ENCODE peak calls at places on chromosomes 7 and 10, in seven cellular contexts. One of them, this sample, is unnamed.

GRCh38 chr10:70270952-70271351 is 12.9 kb downstream of the NPFFR1 start:
- DNase-seq in fibroblast of pulmonary artery: no peak
- DNase-seq in GM20000: no peak
- DNase-seq in GM10248: no peak
- DNase-seq in type B pancreatic cell: no peak
- DNase-seq in fibroblast of mammary gland: no peak
- DNase-seq in endodermal cell: no peak
- DNase-seq in this sample: no peak

GRCh38 chr10:96292971-96293909 is 11.0 kb upstream of the DNTT start:
- DNase-seq in endodermal cell: peak
- DNase-seq in type B pancreatic cell: no peak
- DNase-seq in fibroblast of pulmonary artery: peak
- DNase-seq in fibroblast of mammary gland: peak
- DNase-seq in GM20000: peak
- DNase-seq in GM10248: peak
- DNase-seq in this sample: no peak

GRCh38 chr10:83104616-83105015 is 1034.7 kb upstream of the GHITM start:
- DNase-seq in type B pancreatic cell: no peak
- DNase-seq in GM20000: no peak
- DNase-seq in endodermal cell: no peak
- DNase-seq in fibroblast of pulmonary artery: no peak
- DNase-seq in GM10248: no peak
- DNase-seq in fibroblast of mammary gland: no peak
- DNase-seq in this sample: no peak

GRCh38 chr10:22783807-22784206 is 69.4 kb upstream of the PIP4K2A start:
- DNase-seq in GM20000: no peak
- DNase-seq in fibroblast of mammary gland: no peak
- DNase-seq in fibroblast of pulmonary artery: no peak
- DNase-seq in type B pancreatic cell: no peak
- DNase-seq in GM10248: no peak
- DNase-seq in endodermal cell: no peak
- DNase-seq in this sample: no peak

GRCh38 chr10:78578929-78579328 is 489.8 kb upstream of the ZMIZ1 start:
- DNase-seq in GM10248: no peak
- DNase-seq in GM20000: no peak
- DNase-seq in fibroblast of mammary gland: peak
- DNase-seq in type B pancreatic cell: no peak
- DNase-seq in fibroblast of pulmonary artery: peak
- DNase-seq in endodermal cell: no peak
- DNase-seq in this sample: no peak

GRCh38 chr10:13637303-13637856 is 50.6 kb downstream of the PRPF18 start:
- DNase-seq in fibroblast of mammary gland: no peak
- DNase-seq in fibroblast of pulmonary artery: no peak
- DNase-seq in type B pancreatic cell: no peak
- DNase-seq in GM10248: no peak
- DNase-seq in endodermal cell: no peak
- DNase-seq in GM20000: no peak
- DNase-seq in this sample: no peak

GRCh38 chr10:129074939-129075338 is 392.1 kb upstream of the MGMT start:
- DNase-seq in fibroblast of pulmonary artery: no peak
- DNase-seq in type B pancreatic cell: no peak
- DNase-seq in fibroblast of mammary gland: no peak
- DNase-seq in endodermal cell: no peak
- DNase-seq in GM20000: no peak
- DNase-seq in GM10248: no peak
- DNase-seq in this sample: no peak

GRCh38 chr7:81503321-81503720 is 266.5 kb downstream of the HGF start:
- DNase-seq in GM10248: no peak
- DNase-seq in fibroblast of mammary gland: no peak
- DNase-seq in endodermal cell: no peak
- DNase-seq in GM20000: no peak
- DNase-seq in fibroblast of pulmonary artery: no peak
- DNase-seq in type B pancreatic cell: no peak
- DNase-seq in this sample: no peak

GRCh38 chr10:21927601-21928000 is 75.9 kb downstream of the DNAJC1 start:
- DNase-seq in fibroblast of pulmonary artery: peak
- DNase-seq in GM10248: no peak
- DNase-seq in fibroblast of mammary gland: peak
- DNase-seq in type B pancreatic cell: no peak
- DNase-seq in endodermal cell: no peak
- DNase-seq in GM20000: no peak
- DNase-seq in this sample: no peak

GRCh38 chr7:47681241-47681810 is 99.4 kb upstream of the TNS3 start:
- DNase-seq in fibroblast of mammary gland: no peak
- DNase-seq in GM20000: no peak
- DNase-seq in fibroblast of pulmonary artery: no peak
- DNase-seq in type B pancreatic cell: no peak
- DNase-seq in GM10248: no peak
- DNase-seq in endodermal cell: peak
- DNase-seq in this sample: no peak

GRCh38 chr10:124236818-124237217 is 143.4 kb upstream of the CHST15 start:
- DNase-seq in GM10248: no peak
- DNase-seq in endodermal cell: no peak
- DNase-seq in type B pancreatic cell: no peak
- DNase-seq in fibroblast of pulmonary artery: no peak
- DNase-seq in fibroblast of mammary gland: no peak
- DNase-seq in GM20000: no peak
- DNase-seq in this sample: no peak

GRCh38 chr7:143456992-143457793 is 13.9 kb downstream of the TAS2R60 start:
- DNase-seq in endodermal cell: no peak
- DNase-seq in type B pancreatic cell: no peak
- DNase-seq in fibroblast of mammary gland: peak
- DNase-seq in fibroblast of pulmonary artery: peak
- DNase-seq in GM10248: no peak
- DNase-seq in GM20000: no peak
- DNase-seq in this sample: no peak

GRCh38 chr10:132996603-132997343 is 54.4 kb upstream of the CFAP46 start:
- DNase-seq in type B pancreatic cell: no peak
- DNase-seq in endodermal cell: no peak
- DNase-seq in GM20000: no peak
- DNase-seq in fibroblast of pulmonary artery: no peak
- DNase-seq in GM10248: no peak
- DNase-seq in fibroblast of mammary gland: no peak
- DNase-seq in this sample: no peak

GRCh38 chr7:100803398-100804161 is 23.7 kb downstream of the EPHB4 start:
- DNase-seq in GM10248: peak
- DNase-seq in fibroblast of mammary gland: peak
- DNase-seq in fibroblast of pulmonary artery: peak
- DNase-seq in endodermal cell: peak
- DNase-seq in type B pancreatic cell: no peak
- DNase-seq in GM20000: peak
- DNase-seq in this sample: peak

GRCh38 chr7:24970676-24971075 is 9.3 kb downstream of the OSBPL3 start:
- DNase-seq in GM10248: no peak
- DNase-seq in type B pancreatic cell: no peak
- DNase-seq in endodermal cell: no peak
- DNase-seq in fibroblast of pulmonary artery: no peak
- DNase-seq in fibroblast of mammary gland: peak
- DNase-seq in GM20000: no peak
- DNase-seq in this sample: no peak

DNA sequence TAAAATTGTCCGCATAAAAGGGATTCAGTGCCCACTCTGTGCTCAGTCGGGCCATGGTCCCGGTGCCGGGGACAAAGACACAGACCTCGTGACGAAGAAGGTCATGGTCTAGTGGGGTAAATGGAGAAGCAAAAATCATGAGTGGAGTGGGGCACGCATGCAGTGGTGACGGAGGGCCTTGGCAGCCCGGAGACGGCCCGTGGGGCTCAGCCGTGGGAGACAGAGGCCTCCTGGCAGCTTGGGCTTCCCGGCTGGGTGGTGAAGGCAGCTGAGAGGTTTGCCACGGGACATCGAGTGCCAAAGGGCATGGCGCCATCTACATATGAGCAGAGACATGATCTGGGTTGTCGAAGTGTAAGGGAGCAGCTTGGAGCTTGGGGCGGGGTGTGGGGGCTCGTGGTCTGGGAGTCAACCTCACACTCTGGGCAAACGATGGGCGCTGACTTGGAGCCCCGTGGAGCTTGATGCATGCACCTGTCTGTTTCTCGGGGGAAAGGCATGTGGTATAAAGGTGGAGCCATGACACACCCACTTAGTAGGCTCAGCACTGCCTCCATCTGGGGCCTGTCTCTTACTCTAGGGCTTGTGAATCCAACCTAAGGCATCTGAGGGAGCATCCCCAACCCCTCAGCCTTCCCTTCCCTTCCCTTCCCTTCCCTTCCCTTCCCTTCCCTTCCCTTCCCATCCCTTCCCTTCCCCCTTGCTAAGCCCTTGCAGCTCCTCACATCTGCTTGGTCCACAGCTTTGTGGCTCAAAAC is 151.0 kb upstream of the INSYN2A start:
- DNase-seq in GM10248: no peak
- DNase-seq in GM20000: no peak
- DNase-seq in fibroblast of pulmonary artery: no peak
- DNase-seq in fibroblast of mammary gland: no peak
- DNase-seq in endodermal cell: no peak
- DNase-seq in type B pancreatic cell: no peak
- DNase-seq in this sample: no peak
- TF ChIP-seq CTCF in GM10248: no peak
- TF ChIP-seq CTCF in GM20000: no peak
- TF ChIP-seq CTCF in fibroblast of pulmonary artery: no peak
- TF ChIP-seq CTCF in fibroblast of mammary gland: no peak
- TF ChIP-seq CTCF in endodermal cell: no peak
- TF ChIP-seq CTCF in type B pancreatic cell: no peak
- TF ChIP-seq CTCF in this sample: no peak

DNA sequence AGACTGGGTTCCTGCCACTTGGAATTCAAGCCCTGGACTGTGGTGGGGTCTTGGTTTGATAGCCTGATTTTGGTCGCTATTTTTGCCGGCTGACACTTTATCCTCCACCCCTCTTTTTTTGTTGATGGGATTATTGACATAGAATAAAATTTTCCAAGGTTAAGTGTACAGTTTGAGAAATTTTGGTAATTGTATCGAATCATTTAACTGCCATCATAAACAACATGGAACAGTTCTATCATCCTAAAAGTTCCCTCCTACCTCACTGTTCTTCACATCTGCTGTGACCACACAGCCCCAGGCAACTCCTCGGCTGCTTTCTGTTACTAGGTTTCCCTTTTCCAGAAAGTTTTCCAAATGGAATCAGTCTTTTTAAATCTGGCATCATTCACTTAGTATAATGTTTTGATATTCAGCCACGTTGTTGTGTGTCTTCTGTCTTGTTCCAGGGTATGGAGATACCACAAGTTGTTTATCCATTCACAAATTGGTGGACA is 50.6 kb upstream of the STEAP1B start:
- DNase-seq in GM20000: no peak
- DNase-seq in GM10248: no peak
- DNase-seq in type B pancreatic cell: no peak
- DNase-seq in fibroblast of pulmonary artery: no peak
- DNase-seq in fibroblast of mammary gland: no peak
- DNase-seq in endodermal cell: no peak
- DNase-seq in this sample: no peak
- TF ChIP-seq CTCF in GM20000: no peak
- TF ChIP-seq CTCF in GM10248: no peak
- TF ChIP-seq CTCF in type B pancreatic cell: no peak
- TF ChIP-seq CTCF in fibroblast of pulmonary artery: no peak
- TF ChIP-seq CTCF in fibroblast of mammary gland: no peak
- TF ChIP-seq CTCF in endodermal cell: no peak
- TF ChIP-seq CTCF in this sample: no peak

GRCh38 chr7:106312906-106313305 is 28.1 kb upstream of the NAMPT start:
- DNase-seq in endodermal cell: no peak
- DNase-seq in fibroblast of mammary gland: no peak
- DNase-seq in type B pancreatic cell: no peak
- DNase-seq in GM10248: no peak
- DNase-seq in fibroblast of pulmonary artery: no peak
- DNase-seq in GM20000: no peak
- DNase-seq in this sample: no peak

GRCh38 chr7:106306256-106306655 is 21.5 kb upstream of the NAMPT start:
- DNase-seq in GM20000: no peak
- DNase-seq in GM10248: no peak
- DNase-seq in fibroblast of mammary gland: no peak
- DNase-seq in type B pancreatic cell: no peak
- DNase-seq in endodermal cell: no peak
- DNase-seq in fibroblast of pulmonary artery: no peak
- DNase-seq in this sample: no peak

GRCh38 chr7:106305732-106306131 is 20.9 kb upstream of the NAMPT start:
- DNase-seq in GM20000: no peak
- DNase-seq in fibroblast of mammary gland: no peak
- DNase-seq in GM10248: no peak
- DNase-seq in type B pancreatic cell: no peak
- DNase-seq in endodermal cell: no peak
- DNase-seq in fibroblast of pulmonary artery: no peak
- DNase-seq in this sample: no peak

GRCh38 chr7:106312099-106312871 is 27.5 kb upstream of the NAMPT start:
- DNase-seq in fibroblast of mammary gland: no peak
- DNase-seq in GM10248: no peak
- DNase-seq in endodermal cell: no peak
- DNase-seq in GM20000: no peak
- DNase-seq in type B pancreatic cell: no peak
- DNase-seq in fibroblast of pulmonary artery: no peak
- DNase-seq in this sample: no peak

DNA sequence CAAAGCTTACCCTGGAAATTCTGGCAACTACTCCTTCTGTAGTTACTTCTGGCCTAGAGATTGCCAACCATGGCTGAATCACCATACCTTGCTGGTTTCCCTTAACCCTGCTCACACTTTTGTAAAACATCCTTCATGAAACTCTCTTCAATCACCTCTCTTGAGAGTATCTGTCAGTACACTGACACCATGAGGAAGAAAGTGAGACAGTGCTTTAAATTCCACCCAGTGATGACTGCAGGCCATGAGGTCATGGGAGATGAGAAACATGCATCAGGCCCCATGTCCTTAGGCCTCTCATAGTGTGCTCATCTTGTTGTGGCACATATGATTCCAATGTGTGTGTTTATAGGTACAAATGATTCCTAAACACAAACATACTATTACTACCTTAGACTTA is 24.6 kb upstream of the NAMPT start:
- DNase-seq in fibroblast of mammary gland: peak
- DNase-seq in GM20000: no peak
- DNase-seq in fibroblast of pulmonary artery: no peak
- DNase-seq in endodermal cell: no peak
- DNase-seq in type B pancreatic cell: no peak
- DNase-seq in GM10248: no peak
- DNase-seq in this sample: no peak
- TF ChIP-seq CTCF in fibroblast of mammary gland: no peak
- TF ChIP-seq CTCF in GM20000: no peak
- TF ChIP-seq CTCF in fibroblast of pulmonary artery: no peak
- TF ChIP-seq CTCF in endodermal cell: no peak
- TF ChIP-seq CTCF in type B pancreatic cell: no peak
- TF ChIP-seq CTCF in GM10248: no peak
- TF ChIP-seq CTCF in this sample: no peak

DNA sequence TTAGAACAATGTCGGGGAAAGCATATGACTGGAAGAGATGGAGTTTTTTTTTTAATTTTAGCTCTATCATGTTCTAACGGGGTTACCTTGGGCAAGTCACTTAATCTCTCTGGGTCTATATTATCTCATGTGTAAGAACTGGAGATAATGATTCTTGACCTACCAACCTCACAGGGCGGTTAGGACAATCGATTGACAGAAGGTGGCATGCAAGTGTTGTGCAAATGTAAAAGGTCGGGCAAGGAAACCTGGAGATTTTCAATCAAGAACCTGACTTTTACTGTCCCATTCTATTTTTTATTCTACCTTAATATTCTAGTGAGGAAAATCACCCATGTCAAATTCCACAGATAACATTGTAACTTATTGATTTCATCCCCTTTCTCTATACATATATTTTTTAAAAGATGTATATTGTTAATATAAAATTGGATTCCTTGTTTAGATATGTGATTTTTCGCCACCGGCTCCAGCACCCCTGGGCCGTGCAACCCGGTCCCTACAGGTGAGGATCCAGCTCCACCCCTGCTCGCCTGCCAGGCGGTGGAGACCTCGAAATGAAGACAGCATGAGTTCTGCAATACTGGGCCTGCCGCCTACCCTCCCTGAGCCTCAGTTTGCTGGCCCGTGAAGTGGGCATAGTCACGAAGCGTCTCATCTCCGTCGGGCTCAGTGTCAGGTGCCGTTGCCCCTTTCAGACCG is 497.6 kb upstream of the PHF14 start:
- DNase-seq in type B pancreatic cell: no peak
- DNase-seq in endodermal cell: no peak
- DNase-seq in GM20000: no peak
- DNase-seq in GM10248: no peak
- DNase-seq in fibroblast of pulmonary artery: no peak
- DNase-seq in fibroblast of mammary gland: no peak
- DNase-seq in this sample: no peak
- TF ChIP-seq CTCF in type B pancreatic cell: no peak
- TF ChIP-seq CTCF in endodermal cell: peak
- TF ChIP-seq CTCF in GM20000: no peak
- TF ChIP-seq CTCF in GM10248: no peak
- TF ChIP-seq CTCF in fibroblast of pulmonary artery: no peak
- TF ChIP-seq CTCF in fibroblast of mammary gland: no peak
- TF ChIP-seq CTCF in this sample: no peak